ENCODE peak calls at places on chromosome 3, in nine cellular contexts. One of them, this sample, is unnamed.

GRCh38 chr3:61537366-61537765 is 24.0 kb upstream of the PTPRG start:
- DNase-seq in right atrium auricular region: no peak
- DNase-seq in cardiac fibroblast: peak
- DNase-seq in pancreas: no peak
- DNase-seq in foreskin fibroblast: no peak
- DNase-seq in B cell: no peak
- DNase-seq in kidney epithelial cell: no peak
- DNase-seq in fibroblast of lung: no peak
- DNase-seq in tibial nerve: no peak
- DNase-seq in this sample: no peak

GRCh38 chr3:158272071-158272470 is 162.2 kb downstream of the RSRC1 start:
- DNase-seq in fibroblast of lung: no peak
- DNase-seq in right atrium auricular region: no peak
- DNase-seq in tibial nerve: no peak
- DNase-seq in pancreas: no peak
- DNase-seq in foreskin fibroblast: no peak
- DNase-seq in B cell: no peak
- DNase-seq in cardiac fibroblast: no peak
- DNase-seq in kidney epithelial cell: no peak
- DNase-seq in this sample: no peak

GRCh38 chr3:148880681-148881080 is 15.6 kb downstream of the CPA3 start:
- DNase-seq in cardiac fibroblast: peak
- DNase-seq in fibroblast of lung: no peak
- DNase-seq in B cell: no peak
- DNase-seq in right atrium auricular region: no peak
- DNase-seq in tibial nerve: no peak
- DNase-seq in foreskin fibroblast: no peak
- DNase-seq in pancreas: no peak
- DNase-seq in kidney epithelial cell: no peak
- DNase-seq in this sample: no peak

GRCh38 chr3:69410301-69410700 is 24.4 kb upstream of the FRMD4B start:
- DNase-seq in B cell: peak
- DNase-seq in fibroblast of lung: peak
- DNase-seq in tibial nerve: peak
- DNase-seq in pancreas: peak
- DNase-seq in right atrium auricular region: peak
- DNase-seq in foreskin fibroblast: peak
- DNase-seq in kidney epithelial cell: no peak
- DNase-seq in cardiac fibroblast: peak
- DNase-seq in this sample: peak

GRCh38 chr3:140296796-140297352 is 361.9 kb downstream of the CLSTN2 start:
- DNase-seq in fibroblast of lung: no peak
- DNase-seq in tibial nerve: no peak
- DNase-seq in right atrium auricular region: no peak
- DNase-seq in foreskin fibroblast: peak
- DNase-seq in cardiac fibroblast: peak
- DNase-seq in pancreas: no peak
- DNase-seq in B cell: no peak
- DNase-seq in kidney epithelial cell: no peak
- DNase-seq in this sample: no peak

GRCh38 chr3:177306252-177306651 is 109.0 kb upstream of the TBL1XR1 start:
- DNase-seq in B cell: no peak
- DNase-seq in kidney epithelial cell: no peak
- DNase-seq in pancreas: no peak
- DNase-seq in right atrium auricular region: no peak
- DNase-seq in tibial nerve: no peak
- DNase-seq in foreskin fibroblast: peak
- DNase-seq in cardiac fibroblast: peak
- DNase-seq in fibroblast of lung: peak
- DNase-seq in this sample: peak

GRCh38 chr3:197458179-197458707 is 97.5 kb downstream of the BDH1 start:
- DNase-seq in fibroblast of lung: no peak
- DNase-seq in cardiac fibroblast: no peak
- DNase-seq in pancreas: no peak
- DNase-seq in tibial nerve: no peak
- DNase-seq in B cell: no peak
- DNase-seq in foreskin fibroblast: no peak
- DNase-seq in kidney epithelial cell: no peak
- DNase-seq in right atrium auricular region: no peak
- DNase-seq in this sample: no peak

GRCh38 chr3:13660042-13660874 is 111.3 kb downstream of the FBLN2 start:
- DNase-seq in foreskin fibroblast: no peak
- DNase-seq in pancreas: no peak
- DNase-seq in B cell: no peak
- DNase-seq in fibroblast of lung: no peak
- DNase-seq in tibial nerve: no peak
- DNase-seq in kidney epithelial cell: no peak
- DNase-seq in right atrium auricular region: no peak
- DNase-seq in cardiac fibroblast: no peak
- DNase-seq in this sample: no peak

GRCh38 chr3:141646760-141647561 is 91.1 kb upstream of the RNF7 start:
- DNase-seq in pancreas: peak
- DNase-seq in B cell: no peak
- DNase-seq in foreskin fibroblast: peak
- DNase-seq in right atrium auricular region: no peak
- DNase-seq in fibroblast of lung: peak
- DNase-seq in tibial nerve: peak
- DNase-seq in cardiac fibroblast: peak
- DNase-seq in kidney epithelial cell: no peak
- DNase-seq in this sample: peak

GRCh38 chr3:131386429-131386926 is 4.9 kb downstream of the NUDT16 start:
- DNase-seq in tibial nerve: peak
- DNase-seq in fibroblast of lung: no peak
- DNase-seq in pancreas: no peak
- DNase-seq in foreskin fibroblast: peak
- DNase-seq in cardiac fibroblast: peak
- DNase-seq in B cell: no peak
- DNase-seq in right atrium auricular region: peak
- DNase-seq in kidney epithelial cell: no peak
- DNase-seq in this sample: no peak

GRCh38 chr3:8442993-8443670 is 58.5 kb upstream of the LMCD1 start:
- DNase-seq in tibial nerve: no peak
- DNase-seq in B cell: no peak
- DNase-seq in foreskin fibroblast: no peak
- DNase-seq in kidney epithelial cell: no peak
- DNase-seq in cardiac fibroblast: peak
- DNase-seq in pancreas: no peak
- DNase-seq in fibroblast of lung: no peak
- DNase-seq in right atrium auricular region: no peak
- DNase-seq in this sample: peak

GRCh38 chr3:11167590-11167989 is 13.3 kb downstream of the HRH1 start:
- DNase-seq in pancreas: no peak
- DNase-seq in B cell: no peak
- DNase-seq in foreskin fibroblast: no peak
- DNase-seq in tibial nerve: no peak
- DNase-seq in fibroblast of lung: no peak
- DNase-seq in right atrium auricular region: no peak
- DNase-seq in kidney epithelial cell: no peak
- DNase-seq in cardiac fibroblast: no peak
- DNase-seq in this sample: no peak

GRCh38 chr3:33187368-33187634 is 31.3 kb downstream of the SUSD5 start:
- DNase-seq in B cell: no peak
- DNase-seq in tibial nerve: no peak
- DNase-seq in right atrium auricular region: no peak
- DNase-seq in pancreas: no peak
- DNase-seq in fibroblast of lung: no peak
- DNase-seq in foreskin fibroblast: no peak
- DNase-seq in cardiac fibroblast: peak
- DNase-seq in kidney epithelial cell: no peak
- DNase-seq in this sample: no peak

GRCh38 chr3:128665362-128666021 is 14.9 kb upstream of the RPN1 start:
- DNase-seq in pancreas: no peak
- DNase-seq in tibial nerve: no peak
- DNase-seq in cardiac fibroblast: peak
- DNase-seq in kidney epithelial cell: no peak
- DNase-seq in fibroblast of lung: peak
- DNase-seq in foreskin fibroblast: peak
- DNase-seq in right atrium auricular region: no peak
- DNase-seq in B cell: no peak
- DNase-seq in this sample: no peak

GRCh38 chr3:33889394-33890039 is 91.1 kb downstream of the PDCD6IP start:
- DNase-seq in B cell: no peak
- DNase-seq in tibial nerve: no peak
- DNase-seq in foreskin fibroblast: no peak
- DNase-seq in kidney epithelial cell: no peak
- DNase-seq in cardiac fibroblast: peak
- DNase-seq in fibroblast of lung: peak
- DNase-seq in pancreas: no peak
- DNase-seq in right atrium auricular region: no peak
- DNase-seq in this sample: peak

GRCh38 chr3:56881035-56881575 is 79.4 kb upstream of the ARHGEF3 start:
- DNase-seq in cardiac fibroblast: no peak
- DNase-seq in right atrium auricular region: no peak
- DNase-seq in kidney epithelial cell: no peak
- DNase-seq in foreskin fibroblast: no peak
- DNase-seq in fibroblast of lung: no peak
- DNase-seq in pancreas: no peak
- DNase-seq in B cell: no peak
- DNase-seq in tibial nerve: no peak
- DNase-seq in this sample: no peak

GRCh38 chr3:115790759-115791158 is 167.4 kb downstream of the GAP43 start:
- DNase-seq in right atrium auricular region: no peak
- DNase-seq in pancreas: no peak
- DNase-seq in fibroblast of lung: peak
- DNase-seq in tibial nerve: no peak
- DNase-seq in kidney epithelial cell: peak
- DNase-seq in B cell: no peak
- DNase-seq in foreskin fibroblast: peak
- DNase-seq in cardiac fibroblast: peak
- DNase-seq in this sample: peak

GRCh38 chr3:178707632-178708031 is 171.4 kb downstream of the KCNMB2 start:
- DNase-seq in fibroblast of lung: peak
- DNase-seq in kidney epithelial cell: no peak
- DNase-seq in right atrium auricular region: no peak
- DNase-seq in pancreas: no peak
- DNase-seq in tibial nerve: no peak
- DNase-seq in foreskin fibroblast: peak
- DNase-seq in cardiac fibroblast: no peak
- DNase-seq in B cell: no peak
- DNase-seq in this sample: no peak

GRCh38 chr3:89246326-89246725 is 138.9 kb downstream of the EPHA3 start:
- DNase-seq in tibial nerve: no peak
- DNase-seq in foreskin fibroblast: peak
- DNase-seq in B cell: no peak
- DNase-seq in cardiac fibroblast: no peak
- DNase-seq in fibroblast of lung: no peak
- DNase-seq in right atrium auricular region: no peak
- DNase-seq in kidney epithelial cell: no peak
- DNase-seq in pancreas: no peak
- DNase-seq in this sample: no peak
- TF ChIP-seq CTCF in tibial nerve: no peak
- TF ChIP-seq CTCF in foreskin fibroblast: no peak
- TF ChIP-seq CTCF in B cell: no peak
- TF ChIP-seq CTCF in cardiac fibroblast: no peak
- TF ChIP-seq CTCF in fibroblast of lung: no peak
- TF ChIP-seq CTCF in right atrium auricular region: no peak
- TF ChIP-seq CTCF in kidney epithelial cell: no peak
- TF ChIP-seq CTCF in pancreas: no peak
- TF ChIP-seq CTCF in this sample: peak

GRCh38 chr3:183178833-183179549 is 16.5 kb upstream of the LAMP3 start:
- DNase-seq in pancreas: peak
- DNase-seq in foreskin fibroblast: peak
- DNase-seq in cardiac fibroblast: peak
- DNase-seq in right atrium auricular region: peak
- DNase-seq in kidney epithelial cell: no peak
- DNase-seq in tibial nerve: peak
- DNase-seq in B cell: peak
- DNase-seq in fibroblast of lung: peak
- DNase-seq in this sample: peak
- TF ChIP-seq CTCF in pancreas: no peak
- TF ChIP-seq CTCF in foreskin fibroblast: no peak
- TF ChIP-seq CTCF in cardiac fibroblast: no peak
- TF ChIP-seq CTCF in right atrium auricular region: no peak
- TF ChIP-seq CTCF in kidney epithelial cell: peak
- TF ChIP-seq CTCF in tibial nerve: peak
- TF ChIP-seq CTCF in B cell: no peak
- TF ChIP-seq CTCF in fibroblast of lung: no peak
- TF ChIP-seq CTCF in this sample: peak

GRCh38 chr3:186121271-186121670 is 12.4 kb upstream of the ETV5 start:
- DNase-seq in foreskin fibroblast: no peak
- DNase-seq in right atrium auricular region: no peak
- DNase-seq in tibial nerve: no peak
- DNase-seq in pancreas: peak
- DNase-seq in cardiac fibroblast: no peak
- DNase-seq in fibroblast of lung: peak
- DNase-seq in kidney epithelial cell: no peak
- DNase-seq in B cell: no peak
- DNase-seq in this sample: no peak

GRCh38 chr3:186119499-186119898 is 10.6 kb upstream of the ETV5 start:
- DNase-seq in foreskin fibroblast: no peak
- DNase-seq in cardiac fibroblast: no peak
- DNase-seq in B cell: no peak
- DNase-seq in pancreas: no peak
- DNase-seq in tibial nerve: no peak
- DNase-seq in right atrium auricular region: no peak
- DNase-seq in fibroblast of lung: no peak
- DNase-seq in kidney epithelial cell: no peak
- DNase-seq in this sample: no peak

GRCh38 chr3:186124618-186125017 is 15.7 kb upstream of the ETV5 start:
- DNase-seq in fibroblast of lung: no peak
- DNase-seq in right atrium auricular region: no peak
- DNase-seq in B cell: no peak
- DNase-seq in pancreas: peak
- DNase-seq in cardiac fibroblast: no peak
- DNase-seq in kidney epithelial cell: no peak
- DNase-seq in tibial nerve: no peak
- DNase-seq in foreskin fibroblast: no peak
- DNase-seq in this sample: no peak

GRCh38 chr3:186123012-186123411 is 14.1 kb upstream of the ETV5 start:
- DNase-seq in kidney epithelial cell: no peak
- DNase-seq in pancreas: no peak
- DNase-seq in fibroblast of lung: no peak
- DNase-seq in foreskin fibroblast: no peak
- DNase-seq in right atrium auricular region: no peak
- DNase-seq in cardiac fibroblast: no peak
- DNase-seq in tibial nerve: no peak
- DNase-seq in B cell: no peak
- DNase-seq in this sample: no peak

GRCh38 chr3:186121968-186122367 is 13.1 kb upstream of the ETV5 start:
- DNase-seq in kidney epithelial cell: no peak
- DNase-seq in pancreas: peak
- DNase-seq in B cell: no peak
- DNase-seq in cardiac fibroblast: no peak
- DNase-seq in right atrium auricular region: no peak
- DNase-seq in foreskin fibroblast: no peak
- DNase-seq in tibial nerve: no peak
- DNase-seq in fibroblast of lung: no peak
- DNase-seq in this sample: no peak
- TF ChIP-seq CTCF in kidney epithelial cell: no peak
- TF ChIP-seq CTCF in pancreas: no peak
- TF ChIP-seq CTCF in B cell: no peak
- TF ChIP-seq CTCF in cardiac fibroblast: no peak
- TF ChIP-seq CTCF in right atrium auricular region: no peak
- TF ChIP-seq CTCF in foreskin fibroblast: no peak
- TF ChIP-seq CTCF in tibial nerve: no peak
- TF ChIP-seq CTCF in fibroblast of lung: no peak
- TF ChIP-seq CTCF in this sample: no peak

DNA sequence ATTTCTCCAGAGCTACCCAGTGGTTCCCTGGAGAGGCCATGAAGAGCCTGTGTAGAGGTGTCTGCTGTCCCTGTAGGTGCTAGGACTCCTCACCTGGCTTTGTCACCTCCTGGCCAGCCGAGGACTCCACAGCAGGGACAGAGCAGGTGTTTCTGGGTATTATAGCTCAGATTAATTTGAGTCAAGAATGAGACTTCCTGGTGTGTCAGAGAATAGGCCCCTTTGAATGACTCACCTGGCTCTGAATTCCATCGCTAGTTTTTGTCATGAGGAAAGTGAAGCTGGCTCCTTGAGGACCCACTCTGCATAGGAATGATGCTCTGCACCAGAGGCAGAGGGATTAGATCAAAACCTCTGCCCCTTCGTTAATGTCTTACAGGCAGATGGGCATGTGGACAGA is 167.5 kb upstream of the TOPAZ1 start:
- DNase-seq in fibroblast of lung: no peak
- DNase-seq in pancreas: no peak
- DNase-seq in tibial nerve: no peak
- DNase-seq in kidney epithelial cell: no peak
- DNase-seq in B cell: no peak
- DNase-seq in right atrium auricular region: no peak
- DNase-seq in foreskin fibroblast: peak
- DNase-seq in cardiac fibroblast: peak
- DNase-seq in this sample: no peak
- TF ChIP-seq CTCF in fibroblast of lung: no peak
- TF ChIP-seq CTCF in pancreas: no peak
- TF ChIP-seq CTCF in tibial nerve: no peak
- TF ChIP-seq CTCF in kidney epithelial cell: no peak
- TF ChIP-seq CTCF in B cell: no peak
- TF ChIP-seq CTCF in right atrium auricular region: no peak
- TF ChIP-seq CTCF in foreskin fibroblast: no peak
- TF ChIP-seq CTCF in cardiac fibroblast: no peak
- TF ChIP-seq CTCF in this sample: no peak

This sample was measured in brain microvascular endothelial cell.